ENCODE peak calls at places on chromosomes 5 and 9, in four cellular contexts. F, T, K and J are unnamed samples.

GRCh38 chr9:108119530-108120113 is 630.1 kb upstream of the KLF4 start:
- ATAC-seq in K (no peak), T (no peak), F (no peak), J (peak; percentile 31)

GRCh38 chr9:13787234-13787833 is 507.8 kb upstream of the MPDZ start:
- ATAC-seq in K (no peak), T (no peak), F (no peak), J (peak; percentile 67)

GRCh38 chr5:125222597-125223240 is 476.3 kb upstream of the ZNF608 start:
- ATAC-seq in T (no peak), K (no peak), F (no peak), J (no peak)

GRCh38 chr5:173452506-173452905 is 124.3 kb upstream of the STC2 start:
- ATAC-seq in T (no peak), K (no peak), F (no peak), J (no peak)

GRCh38 chr5:1557114-1557873 is 33.5 kb upstream of the LPCAT1 start:
- ATAC-seq in T (peak; percentile 21), K (no peak), F (no peak), J (no peak)

GRCh38 chr5:106525438-106525837 is 1145.3 kb downstream of the EFNA5 start:
- ATAC-seq in F (no peak), K (no peak), T (no peak), J (no peak)

GRCh38 chr9:113738898-113739604 is 137.1 kb upstream of the ZNF618 start:
- ATAC-seq in F (no peak), T (peak; percentile 57), K (no peak), J (no peak)

GRCh38 chr9:6852243-6852963 is 94.6 kb downstream of the KDM4C start:
- ATAC-seq in K (peak; percentile 77), F (peak; percentile 38), T (no peak), J (no peak)

GRCh38 chr9:114276908-114277821 is 45.7 kb upstream of the ORM1 start:
- ATAC-seq in T (no peak), F (no peak), K (no peak), J (no peak)

GRCh38 chr5:128426090-128426534 is 111.9 kb downstream of the FBN2 start:
- ATAC-seq in K (no peak), F (no peak), T (peak; percentile 93), J (no peak)

GRCh38 chr5:885529-885928 is 7.1 kb downstream of the BRD9 start:
- ATAC-seq in K (peak; percentile 19), T (no peak), F (no peak), J (no peak)

GRCh38 chr5:164191240-164191639 is 685.8 kb downstream of the MAT2B start:
- ATAC-seq in F (no peak), K (no peak), T (no peak), J (no peak)

GRCh38 chr9:129191234-129191633 is 13.2 kb upstream of the IER5L start:
- ATAC-seq in T (no peak), F (no peak), K (no peak), J (no peak)

GRCh38 chr5:141825836-141826560 is 52.2 kb downstream of the PCDH1 start:
- ATAC-seq in T (peak; percentile 80), K (peak; percentile 66), F (peak; percentile 75), J (no peak)

GRCh38 chr5:39503148-39503547 is 78.4 kb upstream of the DAB2 start:
- ATAC-seq in K (no peak), F (no peak), T (no peak), J (peak; percentile 83)

GRCh38 chr5:86623785-86624483 is 6.2 kb downstream of the COX7C start:
- ATAC-seq in F (peak; percentile 54), T (peak; percentile 18), K (peak; percentile 53), J (no peak)

GRCh38 chr9:68961587-68961986 is 52.3 kb downstream of the PRKACG start:
- ATAC-seq in F (no peak), T (no peak), K (no peak), J (no peak)

GRCh38 chr5:67723873-67724272 is 491.7 kb upstream of the PIK3R1 start:
- ATAC-seq in K (no peak), F (no peak), T (no peak), J (no peak)

GRCh38 chr5:137954131-137954879 is 65.0 kb downstream of the PKD2L2 start:
- ATAC-seq in K (no peak), T (no peak), F (no peak), J (peak; percentile 95)

GRCh38 chr5:75335952-75336624 is 932 bp upstream of the HMGCR start:
- ATAC-seq in T (peak; percentile 15), K (peak; percentile 82), F (peak; percentile 69), J (peak; percentile 37)

GRCh38 chr9:107896544-107896943 is 407.0 kb upstream of the KLF4 start:
- ATAC-seq in T (no peak), F (no peak), K (no peak), J (no peak)

GRCh38 chr5:108324886-108325285 is 57.0 kb downstream of the FBXL17 start:
- ATAC-seq in K (no peak), T (no peak), F (no peak), J (no peak)

GRCh38 chr9:3962467-3962866 is 337.4 kb downstream of the GLIS3 start:
- ATAC-seq in T (no peak), F (no peak), K (peak; percentile 81), J (no peak)

GRCh38 chr9:5938449-5938848 is 47.8 kb downstream of the MLANA start:
- ATAC-seq in T (no peak), K (no peak), F (no peak), J (no peak)

GRCh38 chr9:109101202-109101595 is 18.5 kb downstream of the TMEM245 start:
- ATAC-seq in T (peak; percentile 26), K (no peak), F (no peak), J (no peak)

GRCh38 chr5:145869753-145870152 is 3.1 kb downstream of the GRXCR2 start:
- ATAC-seq in K (no peak), T (no peak), F (no peak), J (no peak)

GRCh38 chr5:147963436-147963835 is 57.1 kb upstream of the C5orf46 start:
- ATAC-seq in F (no peak), K (no peak), T (no peak), J (no peak)

GRCh38 chr5:55541056-55541635 is 6.4 kb upstream of the PLPP1 start:
- ATAC-seq in F (no peak), K (no peak), T (no peak), J (no peak)

GRCh38 chr9:19136129-19136528 is 8.8 kb upstream of the PLIN2 start:
- ATAC-seq in T (no peak), K (no peak), F (no peak), J (no peak)

GRCh38 chr5:98933446-98934072 is 4.8 kb upstream of the CHD1 start:
- ATAC-seq in T (peak; percentile 33), K (no peak), F (no peak), J (no peak)

GRCh38 chr5:17096975-17097695 is 120.3 kb upstream of the BASP1 start:
- ATAC-seq in F (no peak), K (no peak), T (peak; percentile 30), J (no peak)

GRCh38 chr5:140084466-140084865 is 29.4 kb upstream of the PURA start:
- ATAC-seq in K (no peak), T (peak; percentile 19), F (no peak), J (peak; percentile 46)

GRCh38 chr5:177367323-177367848 is 9.7 kb downstream of the RGS14 start:
- ATAC-seq in K (peak; percentile 2), F (no peak), T (no peak), J (peak; percentile 36)

GRCh38 chr9:971901-972511 is 4.4 kb upstream of the DMRT3 start:
- ATAC-seq in F (no peak), T (no peak), K (no peak), J (peak; percentile 8)

GRCh38 chr9:94867842-94868312 is 141.4 kb downstream of the AOPEP start:
- ATAC-seq in K (peak; percentile 75), T (no peak), F (peak; percentile 44), J (no peak)

GRCh38 chr5:132376694-132377641 is 7.5 kb downstream of the SLC22A5 start:
- ATAC-seq in F (no peak), T (no peak), K (no peak), J (peak; percentile 23)

GRCh38 chr9:16515207-16515606 is 355.3 kb downstream of the BNC2 start:
- ATAC-seq in T (no peak), K (no peak), F (no peak), J (peak; percentile 46)

GRCh38 chr5:76954383-76954763 is 1.5 kb downstream of the CRHBP start:
- ATAC-seq in F (no peak), K (peak; percentile 20), T (no peak), J (no peak)
- H3K4me3 ChIP-seq in F (no peak overlapping the region), K (peak overlapping the region; percentile 39), T (no peak overlapping the region), J (peak overlapping the region; percentile 50)

GRCh38 chr5:57780959-57781325 is 298.3 kb upstream of the ACTBL2 start:
- ATAC-seq in T (no peak), K (no peak), F (no peak), J (no peak)

GRCh38 chr5:57780306-57780958 is 297.8 kb upstream of the ACTBL2 start:
- ATAC-seq in T (no peak), F (no peak), K (no peak), J (no peak)

GRCh38 chr5:57783693-57784092 is 301.1 kb upstream of the ACTBL2 start:
- ATAC-seq in T (no peak), F (no peak), K (no peak), J (no peak)

GRCh38 chr5:57784106-57784505 is 301.5 kb upstream of the ACTBL2 start:
- ATAC-seq in F (no peak), K (no peak), T (no peak), J (no peak)

DNA sequence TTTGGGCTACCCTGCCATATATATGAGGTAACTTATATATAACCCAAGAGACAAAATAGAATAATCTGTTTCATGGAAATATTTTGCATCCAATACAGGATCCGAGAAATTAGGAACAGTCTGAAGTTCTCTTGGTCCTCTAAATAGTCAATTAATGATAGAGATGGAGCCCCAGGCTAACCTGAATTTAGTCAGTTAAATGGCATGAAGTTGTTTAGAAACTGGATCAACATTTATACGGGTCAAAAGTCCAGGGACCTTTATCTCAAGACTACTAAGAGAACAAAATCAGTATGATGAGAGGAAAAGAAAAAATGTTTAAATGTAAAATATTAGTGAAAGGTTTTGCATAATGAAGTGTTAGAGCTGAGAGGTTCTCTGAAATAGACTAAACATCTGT is 303.3 kb upstream of the ACTBL2 start:
- ATAC-seq in F (no peak), K (no peak), T (no peak), J (no peak)
- TF ChIP-seq CTCF in F (no peak), K (no peak), T (no peak), J (no peak)

GRCh38 chr9:99820330-99821186 is 1.1 kb upstream of the NR4A3 start:
- ATAC-seq in T (peak; percentile 10), F (no peak), K (no peak), J (peak; percentile 8)
- TF ChIP-seq POLR2AphosphoS5 in T (no peak), F (no peak), K (no peak), J (peak; percentile 54)

GRCh38 chr9:98652302-98652701 is 56.4 kb downstream of the GABBR2 start:
- ATAC-seq in F (no peak), K (no peak), T (no peak), J (no peak)

GRCh38 chr9:98644011-98644410 is 64.7 kb downstream of the GABBR2 start:
- ATAC-seq in F (no peak), K (no peak), T (no peak), J (no peak)

GRCh38 chr9:98642661-98643312 is 65.9 kb downstream of the GABBR2 start:
- ATAC-seq in F (peak; percentile 54), T (no peak), K (no peak), J (no peak)

GRCh38 chr9:98652741-98653140 is 56.0 kb downstream of the GABBR2 start:
- ATAC-seq in F (no peak), T (no peak), K (no peak), J (no peak)

DNA sequence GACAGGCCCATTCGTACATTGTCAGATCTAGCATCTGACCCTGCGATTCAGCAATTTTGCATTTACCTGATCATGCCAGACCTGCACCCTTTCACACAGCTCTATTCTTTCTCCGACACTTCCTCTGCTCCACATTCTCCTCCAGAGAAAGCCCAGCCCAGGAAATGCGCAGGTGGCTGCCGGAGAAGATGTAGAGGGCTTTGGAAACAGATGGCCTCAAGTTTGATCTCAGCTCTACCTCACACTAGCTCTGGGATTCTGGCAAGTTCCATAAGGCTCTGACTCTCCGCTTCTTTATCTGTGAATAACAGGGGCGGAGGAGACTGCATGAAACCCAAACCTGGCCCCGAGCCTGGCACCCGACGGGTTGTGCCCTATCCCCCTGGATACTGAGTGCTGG is 61.5 kb downstream of the GABBR2 start:
- ATAC-seq in F (no peak), T (no peak), K (no peak), J (no peak)
- H3K4me3 ChIP-seq in F (no peak overlapping the region), T (no peak overlapping the region), K (no peak overlapping the region), J (no peak overlapping the region)